ENCODE peak calls at places on chromosome 14, in seven cellular contexts. A is erythroblast, V is prostate gland, R is fibroblast of pulmonary artery, L is fibroblast of mammary gland, D is NCI-H1092 treated with DMSO at 0.1 percent for 48 hours, P is activated T-helper 1 cell treated with Interleukin-2 at 50 U/mL for 16 hours. F is an unnamed sample.

GRCh38 chr14:58272589-58273372 is 25.6 kb upstream of the ARID4A start:
- DNase-seq in R (peak), D (no peak), V (no peak), P (no peak), A (peak), L (peak), F (peak)

GRCh38 chr14:68548194-68549056 is 244.4 kb downstream of the ZFP36L1 start:
- DNase-seq in D (peak), A (no peak), V (peak), P (no peak), L (peak), R (peak), F (peak)

GRCh38 chr14:60331201-60332045 is 82.4 kb downstream of the PPM1A start:
- DNase-seq in A (peak), R (peak), V (peak), D (peak), P (peak), L (peak), F (peak)

GRCh38 chr14:95340201-95340697 is 20.5 kb upstream of the CLMN start:
- DNase-seq in A (no peak), D (no peak), R (no peak), V (peak), L (no peak), P (no peak), F (no peak)

GRCh38 chr14:23306412-23307145 is at the start of gene BCL2L2:
- DNase-seq in V (peak), P (no peak), D (peak), L (peak), A (peak), R (peak), F (peak)

GRCh38 chr14:57066887-57067513 is 201.7 kb downstream of the EXOC5 start:
- DNase-seq in R (peak), V (peak), P (no peak), D (peak), A (peak), L (peak), F (peak)

GRCh38 chr14:89428556-89429196 is 11.6 kb upstream of the FOXN3 start:
- DNase-seq in D (no peak), A (no peak), R (no peak), V (peak), P (no peak), L (no peak), F (peak)

GRCh38 chr14:55130194-55130550 is 1.1 kb downstream of the LGALS3 start:
- DNase-seq in V (peak), P (no peak), R (no peak), L (peak), A (no peak), D (no peak), F (peak)

GRCh38 chr14:100535287-100536131 is 51.7 kb downstream of the BEGAIN start:
- DNase-seq in V (no peak), R (no peak), D (no peak), A (no peak), P (no peak), L (no peak), F (no peak)

GRCh38 chr14:33369972-33370371 is 431.3 kb downstream of the NPAS3 start:
- DNase-seq in A (no peak), L (no peak), R (no peak), V (no peak), P (no peak), D (no peak), F (no peak)

GRCh38 chr14:58426819-58427288 is 477 bp downstream of the TIMM9 start:
- DNase-seq in R (peak), A (no peak), D (peak), P (peak), V (peak), L (peak), F (no peak)

GRCh38 chr14:77314043-77314442 is 6.6 kb downstream of the POMT2 start:
- DNase-seq in V (peak), A (peak), L (peak), D (no peak), P (no peak), R (peak), F (peak)

GRCh38 chr14:81323621-81324400 is 76.3 kb downstream of the STON2 start:
- DNase-seq in D (no peak), P (no peak), V (peak), L (no peak), R (no peak), A (peak), F (no peak)

GRCh38 chr14:21268612-21269251 is 510 bp downstream of the HNRNPC start:
- DNase-seq in A (peak), L (peak), D (peak), V (peak), R (peak), P (no peak), F (peak)

GRCh38 chr14:32417956-32418552 is 89.0 kb downstream of the AKAP6 start:
- DNase-seq in P (no peak), D (peak), A (no peak), V (peak), R (peak), L (peak), F (peak)

GRCh38 chr14:46580941-46581671 is 70.5 kb downstream of the RPL10L start:
- DNase-seq in L (peak), D (peak), R (peak), A (peak), P (no peak), V (no peak), F (no peak)

GRCh38 chr14:69891422-69891821 is 12.2 kb downstream of the SMOC1 start:
- DNase-seq in D (no peak), R (no peak), A (no peak), P (no peak), V (no peak), L (no peak), F (no peak)

GRCh38 chr14:38143651-38144505 is 63.8 kb upstream of the SSTR1 start:
- DNase-seq in P (no peak), A (no peak), L (peak), R (peak), V (no peak), D (no peak), F (peak)

F was measured in fibroblast of the aortic adventitia.